ENCODE peak calls at places on chromosome 3, in four cellular contexts. Y, L, B and J are unnamed samples.
A peak's percentile ranks its signal among the peaks of the same experiment; 100 is the strongest.

GRCh38 chr3:57060089-57060829 is at the start of gene SPATA12:
- DNase-seq in Y (no peak), L (peak; percentile 96), B (peak; percentile 89), J (peak; percentile 96)

GRCh38 chr3:45064512-45065372 is 38.6 kb downstream of the CLEC3B start:
- DNase-seq in B (peak; percentile 74), L (peak; percentile 23), Y (no peak), J (peak; percentile 55)

GRCh38 chr3:153130312-153130977 is 31.6 kb upstream of the RAP2B start:
- DNase-seq in L (peak; percentile 57), B (peak; percentile 40), Y (no peak), J (peak; percentile 71)

GRCh38 chr3:132290833-132291232 is 26.4 kb upstream of the ACP3 start:
- DNase-seq in Y (no peak), L (no peak), B (no peak), J (no peak)

GRCh38 chr3:182979719-182980191 is 583 bp downstream of the DCUN1D1 start:
- DNase-seq in B (no peak), Y (peak; percentile 57), L (no peak), J (no peak)

GRCh38 chr3:52493232-52494017 is 1.7 kb upstream of the STAB1 start:
- DNase-seq in Y (no peak), B (no peak), L (no peak), J (no peak)

GRCh38 chr3:146189519-146190173 is 28.7 kb upstream of the PLOD2 start:
- DNase-seq in L (peak; percentile 47), B (peak; percentile 38), Y (peak; percentile 68), J (no peak)

GRCh38 chr3:194569252-194569651 is 64.0 kb downstream of the TMEM44 start:
- DNase-seq in L (no peak), Y (no peak), B (no peak), J (no peak)

GRCh38 chr3:147921044-147921443 is 511.9 kb downstream of the ZIC1 start:
- DNase-seq in B (no peak), L (no peak), Y (no peak), J (no peak)

GRCh38 chr3:172104471-172105072 is 65.2 kb downstream of the FNDC3B start:
- DNase-seq in B (peak; percentile 31), L (no peak), Y (peak; percentile 86), J (peak; percentile 70)

GRCh38 chr3:114444216-114444615 is 150.4 kb downstream of the TIGIT start:
- DNase-seq in Y (no peak), L (no peak), B (no peak), J (no peak)

GRCh38 chr3:106936337-106936736 is 440.9 kb upstream of the CCDC54 start:
- DNase-seq in Y (no peak), L (no peak), B (no peak), J (no peak)

GRCh38 chr3:160665784-160666526 is 11.0 kb upstream of the ARL14 start:
- DNase-seq in Y (no peak), L (no peak), B (peak; percentile 85), J (peak; percentile 63)

GRCh38 chr3:16790432-16791379 is 94.0 kb upstream of the PLCL2 start:
- DNase-seq in L (no peak), Y (no peak), B (peak; percentile 4), J (no peak)

GRCh38 chr3:150150633-150151032 is 179.9 kb upstream of the PFN2 start:
- DNase-seq in Y (no peak), B (no peak), L (no peak), J (no peak)

GRCh38 chr3:135918600-135918999 is 46.9 kb upstream of the PPP2R3A start:
- DNase-seq in Y (peak; percentile 50), L (peak; percentile 24), B (no peak), J (no peak)

GRCh38 chr3:31815631-31816440 is 165.2 kb downstream of the OSBPL10 start:
- DNase-seq in B (no peak), L (no peak), Y (peak; percentile 77), J (no peak)

GRCh38 chr3:15372918-15373317 is 40.5 kb upstream of the SH3BP5 start:
- DNase-seq in L (no peak), B (no peak), Y (no peak), J (no peak)

GRCh38 chr3:53493997-53494791 is at the start of gene CACNA1D:
- DNase-seq in L (peak; percentile 23), Y (peak; percentile 67), B (no peak), J (no peak)

GRCh38 chr3:150495563-150496168 is 50.6 kb downstream of the SERP1 start:
- DNase-seq in L (peak; percentile 35), Y (peak; percentile 54), B (peak; percentile 43), J (peak; percentile 10)

GRCh38 chr3:9914559-9915251 is 2.2 kb upstream of the IL17RC start:
- DNase-seq in L (no peak), B (no peak), Y (no peak), J (no peak)

GRCh38 chr3:54870423-54870822 is 57.4 kb downstream of the LRTM1 start:
- DNase-seq in Y (peak; percentile 76), B (peak; percentile 90), L (no peak), J (peak; percentile 79)

GRCh38 chr3:164486150-164486549 is 592.1 kb downstream of the SI start:
- DNase-seq in L (no peak), Y (no peak), B (no peak), J (no peak)

GRCh38 chr3:38711321-38711720 is 61.8 kb upstream of the SCN5A start:
- DNase-seq in B (no peak), L (no peak), Y (no peak), J (no peak)

GRCh38 chr3:193030276-193030675 is 112.6 kb upstream of the MB21D2 start:
- DNase-seq in B (peak; percentile 30), Y (no peak), L (no peak), J (no peak)

GRCh38 chr3:68728343-68728742 is 204.0 kb downstream of the TAFA4 start:
- DNase-seq in Y (peak; percentile 31), L (no peak), B (no peak), J (no peak)

GRCh38 chr3:174862101-174862500 is 3.0 kb downstream of the NAALADL2 start:
- DNase-seq in B (no peak), L (peak; percentile 51), Y (peak; percentile 4), J (peak; percentile 12)

GRCh38 chr3:60169755-60170154 is 1081.5 kb downstream of the FHIT start:
- DNase-seq in L (no peak), B (no peak), Y (no peak), J (no peak)

GRCh38 chr3:194472290-194472920 is 14.4 kb downstream of the ATP13A3 start:
- DNase-seq in Y (peak; percentile 69), B (peak; percentile 63), L (peak; percentile 53), J (no peak)

GRCh38 chr3:30553641-30554316 is 52.6 kb upstream of the TGFBR2 start:
- DNase-seq in B (no peak), L (no peak), Y (no peak), J (no peak)

GRCh38 chr3:30597769-30598134 is 8.6 kb upstream of the TGFBR2 start:
- DNase-seq in Y (no peak), L (no peak), B (no peak), J (no peak)

GRCh38 chr3:14520967-14521366 is 19.2 kb downstream of the GRIP2 start:
- DNase-seq in L (no peak), B (no peak), Y (no peak), J (no peak)

GRCh38 chr3:30356901-30357753 is 249.3 kb upstream of the TGFBR2 start:
- DNase-seq in L (no peak), Y (no peak), B (no peak), J (no peak)

GRCh38 chr3:24351779-24352469 is 142.7 kb downstream of the THRB start:
- DNase-seq in L (no peak), Y (no peak), B (peak; percentile 49), J (no peak)

GRCh38 chr3:18422972-18423371 is 2.2 kb downstream of the SATB1 start:
- DNase-seq in L (no peak), B (no peak), Y (no peak), J (no peak)
- H3K4me3 ChIP-seq in L (no peak overlapping the region), B (peak overlapping the region; percentile 75), Y (peak overlapping the region; percentile 91), J (no peak overlapping the region)

GRCh38 chr3:128492353-128493220 is at the start of gene GATA2:
- DNase-seq in Y (peak; percentile 68), B (no peak), L (no peak), J (no peak)

GRCh38 chr3:128491071-128491899 is 1.7 kb downstream of the GATA2 start:
- DNase-seq in L (no peak), Y (no peak), B (no peak), J (no peak)

GRCh38 chr3:128493221-128494151 is 485 bp upstream of the GATA2 start:
- DNase-seq in Y (no peak), L (no peak), B (no peak), J (no peak)

GRCh38 chr3:128490650-128491070 is 2.3 kb downstream of the GATA2 start:
- DNase-seq in Y (no peak), B (no peak), L (no peak), J (no peak)

GRCh38 chr3:128491900-128492352 is 1.1 kb downstream of the GATA2 start:
- DNase-seq in B (no peak), Y (no peak), L (no peak), J (no peak)
- H3K27me3 ChIP-seq in B (peaks cover 97% of the 10 kb centered on the region), Y (peaks cover 93% of the 10 kb centered on the region), L (no peaks in the 10 kb centered on the region), J (peaks cover 96% of the 10 kb centered on the region)

GRCh38 chr3:103437850-103438249 is 1003.0 kb downstream of the ZPLD1 start:
- DNase-seq in L (no peak), Y (no peak), B (no peak), J (no peak)

GRCh38 chr3:103440539-103441113 is 1005.8 kb downstream of the ZPLD1 start:
- DNase-seq in B (no peak), L (peak; percentile 29), Y (peak; percentile 2), J (no peak)
- TF ChIP-seq CTCF in B (no peak), L (peak; percentile 4), Y (no peak), J (peak; percentile 34)

DNA sequence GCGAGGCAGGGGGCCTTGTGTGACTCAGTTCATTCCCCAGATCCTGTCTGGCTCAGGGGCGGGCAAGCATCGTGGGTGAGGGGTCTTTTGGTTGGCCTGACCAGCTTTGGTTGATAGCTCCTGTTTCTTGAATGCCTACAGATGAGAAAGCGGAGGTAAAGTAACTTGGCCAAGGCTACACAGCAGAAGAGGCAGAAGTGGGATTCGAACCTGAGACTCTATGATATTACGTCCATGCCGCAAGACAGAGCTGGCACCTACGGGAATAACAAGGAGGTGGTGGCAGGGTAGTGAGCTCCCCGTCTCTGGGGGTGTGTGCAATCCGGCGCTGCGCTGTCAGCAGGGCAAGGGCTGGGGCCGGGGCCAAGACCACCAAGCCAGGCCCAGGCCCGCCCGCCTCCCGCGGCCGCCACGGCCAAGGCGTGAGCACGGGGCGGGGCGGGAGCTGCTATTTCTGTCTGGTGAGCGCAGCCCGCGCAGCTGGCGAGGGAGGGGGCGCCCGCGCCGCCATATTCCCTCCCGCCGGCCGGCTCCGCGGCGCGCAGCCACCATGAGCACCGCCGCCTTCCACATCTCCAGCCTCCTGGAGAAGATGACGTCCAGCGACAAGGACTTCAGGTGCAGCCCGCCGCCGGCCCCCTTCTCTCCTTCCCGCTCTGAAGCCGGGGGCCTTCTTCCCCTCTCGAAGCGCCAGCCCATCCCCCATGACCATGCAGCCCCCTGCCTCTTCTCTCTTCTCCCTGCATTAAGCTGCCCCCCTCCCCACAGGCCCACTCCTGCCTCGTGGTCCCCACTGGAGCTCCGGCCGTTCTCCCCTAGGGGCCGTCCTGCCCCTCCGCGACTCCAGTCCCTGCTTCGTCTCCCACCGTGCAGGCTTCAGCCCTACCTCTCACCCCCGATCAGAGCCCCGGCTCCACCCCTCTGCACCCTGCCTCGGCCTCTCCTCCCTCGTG is at the start of gene CAND2:
- DNase-seq in Y (peak; percentile 89), B (peak; percentile 5), L (no peak), J (no peak)
- H3K4me3 ChIP-seq in Y (peak within 1 kb of the TSS; percentile 64), B (peak within 1 kb of the TSS; percentile 66), L (no peak within 1 kb of the TSS), J (peak within 1 kb of the TSS; percentile 43)

GRCh38 chr3:166489826-166490225 is 652.6 kb upstream of the BCHE start:
- DNase-seq in Y (no peak), B (no peak), L (no peak), J (no peak)
- H3K27me3 ChIP-seq in Y (no peaks in the 10 kb centered on the region), B (no peaks in the 10 kb centered on the region), L (no peaks in the 10 kb centered on the region), J (no peaks in the 10 kb centered on the region)